ENCODE peak calls at places on chromosomes 11 and 22, in five cellular contexts. H is AG09309, Q is GM12865, P is WERI-Rb-1, L is A549. F is an unnamed sample.

GRCh38 chr22:30675436-30675835 is 7.8 kb upstream of the DUSP18 start:
- DNase-seq in H (no peak), Q (no peak), P (peak), L (no peak), F (no peak)

GRCh38 chr22:25979968-25980367 is 189.3 kb upstream of the SEZ6L start:
- DNase-seq in H (no peak), Q (no peak), P (no peak), L (no peak), F (no peak)

GRCh38 chr11:126474888-126475626 is 119.6 kb downstream of the ST3GAL4 start:
- DNase-seq in H (no peak), Q (no peak), P (no peak), L (no peak), F (no peak)

GRCh38 chr22:29214232-29214631 is 8.5 kb downstream of the EMID1 start:
- DNase-seq in H (no peak), Q (no peak), P (no peak), L (no peak), F (no peak)

GRCh38 chr22:45632791-45633515 is 38.7 kb upstream of the ATXN10 start:
- DNase-seq in H (no peak), Q (no peak), P (no peak), L (no peak), F (no peak)

GRCh38 chr11:76686261-76687079 is 15.9 kb upstream of the LRRC32 start:
- DNase-seq in H (no peak), Q (peak), P (no peak), L (no peak), F (no peak)

GRCh38 chr11:8092587-8093424 is 11.8 kb downstream of the TUB start:
- DNase-seq in H (no peak), Q (peak), P (peak), L (peak), F (no peak)

GRCh38 chr11:20038969-20039368 is 121.3 kb downstream of the DBX1 start:
- DNase-seq in H (no peak), Q (no peak), P (no peak), L (no peak), F (no peak)

GRCh38 chr11:124894606-124895430 is 2.8 kb downstream of the ROBO4 start:
- DNase-seq in H (no peak), Q (no peak), P (no peak), L (no peak), F (no peak)

GRCh38 chr11:45847908-45848316 is 637 bp downstream of the CRY2 start:
- DNase-seq in H (peak), Q (peak), P (peak), L (peak), F (peak)

GRCh38 chr11:74806267-74806666 is 57.6 kb downstream of the RNF169 start:
- DNase-seq in H (no peak), Q (peak), P (no peak), L (peak), F (no peak)

GRCh38 chr22:19678949-19679348 is 35.4 kb upstream of the SEPTIN5 start:
- DNase-seq in H (no peak), Q (no peak), P (no peak), L (no peak), F (no peak)

GRCh38 chr11:74696932-74697687 is 34.1 kb downstream of the CHRDL2 start:
- DNase-seq in H (peak), Q (peak), P (no peak), L (peak), F (peak)

GRCh38 chr11:29780756-29781155 is 236.1 kb downstream of the KCNA4 start:
- DNase-seq in H (no peak), Q (no peak), P (no peak), L (no peak), F (no peak)

GRCh38 chr11:10858505-10859360 is 880 bp upstream of the ZBED5 start:
- DNase-seq in H (no peak), Q (peak), P (peak), L (no peak), F (peak)

GRCh38 chr11:112212290-112212689 is 13.9 kb upstream of the PTS start:
- DNase-seq in H (no peak), Q (no peak), P (no peak), L (no peak), F (no peak)

GRCh38 chr11:45885921-45886721 is 670 bp downstream of the MAPK8IP1 start:
- DNase-seq in H (no peak), Q (no peak), P (peak), L (no peak), F (no peak)

GRCh38 chr11:117072517-117073218 is 25.6 kb downstream of the SIK3 start:
- DNase-seq in H (peak), Q (peak), P (no peak), L (peak), F (no peak)

GRCh38 chr22:27223317-27224177 is 566.2 kb downstream of the MIAT start:
- DNase-seq in H (peak), Q (no peak), P (no peak), L (peak), F (no peak)

GRCh38 chr11:87039371-87039770 is 1.6 kb downstream of the TMEM135 start:
- DNase-seq in H (no peak), Q (no peak), P (no peak), L (no peak), F (no peak)

GRCh38 chr11:127616171-127616570 is 615.6 kb upstream of the KIRREL3 start:
- DNase-seq in H (no peak), Q (no peak), P (no peak), L (no peak), F (no peak)

GRCh38 chr11:8834379-8834778 is 76.6 kb upstream of the AKIP1 start:
- DNase-seq in H (no peak), Q (no peak), P (no peak), L (no peak), F (no peak)

GRCh38 chr11:8262552-8263108 is 1.0 kb downstream of the LMO1 start:
- DNase-seq in H (no peak), Q (peak), P (peak), L (no peak), F (no peak)

GRCh38 chr22:26642465-26643367 is 14.7 kb upstream of the MIAT start:
- DNase-seq in H (no peak), Q (peak), P (no peak), L (no peak), F (no peak)

GRCh38 chr11:60763692-60764369 is 7.2 kb downstream of the MS4A15 start:
- DNase-seq in H (no peak), Q (peak), P (no peak), L (no peak), F (peak)

GRCh38 chr11:129453293-129453721 is 77.7 kb downstream of the BARX2 start:
- DNase-seq in H (no peak), Q (no peak), P (no peak), L (no peak), F (peak)

GRCh38 chr22:47444746-47445065 is 682.3 kb downstream of the TBC1D22A start:
- DNase-seq in H (no peak), Q (no peak), P (no peak), L (no peak), F (no peak)

GRCh38 chr11:112401036-112401769 is 140.5 kb upstream of the PLET1 start:
- DNase-seq in H (no peak), Q (no peak), P (no peak), L (no peak), F (no peak)

GRCh38 chr11:118622376-118623290 is 15.2 kb downstream of the PHLDB1 start:
- DNase-seq in H (no peak), Q (no peak), P (no peak), L (peak), F (peak)
- H3K4me3 ChIP-seq in H (peak), Q (no peak), P (no peak), L (no peak), F (peak)

GRCh38 chr11:58286249-58286648 is 18.2 kb upstream of the OR10W1 start:
- DNase-seq in H (no peak), Q (peak), P (no peak), L (peak), F (no peak)
- TF ChIP-seq CTCF in H (peak), Q (peak), P (peak), L (peak), F (no peak)

GRCh38 chr11:115736146-115736545 is 231.9 kb upstream of the CADM1 start:
- DNase-seq in H (no peak), Q (no peak), P (no peak), L (no peak), F (no peak)
- H3K4me3 ChIP-seq in H (no peak), Q (no peak), P (no peak), L (no peak), F (no peak)

GRCh38 chr11:102664001-102664752 is 39.0 kb upstream of the MMP20 start:
- DNase-seq in H (no peak), Q (peak), P (peak), L (peak), F (no peak)
- TF ChIP-seq CTCF in H (peak), Q (peak), P (peak), L (no peak), F (no peak)

GRCh38 chr22:24208012-24208749 is 26.9 kb downstream of the SUSD2 start:
- DNase-seq in H (peak), Q (no peak), P (no peak), L (peak), F (no peak)
- H3K4me3 ChIP-seq in H (no peak), Q (no peak), P (no peak), L (no peak), F (no peak)

GRCh38 chr22:41245917-41246499 is 5.3 kb upstream of the CHADL start:
- DNase-seq in H (no peak), Q (no peak), P (peak), L (no peak), F (no peak)
- TF ChIP-seq CTCF in H (no peak), Q (no peak), P (peak), L (no peak), F (no peak)

DNA sequence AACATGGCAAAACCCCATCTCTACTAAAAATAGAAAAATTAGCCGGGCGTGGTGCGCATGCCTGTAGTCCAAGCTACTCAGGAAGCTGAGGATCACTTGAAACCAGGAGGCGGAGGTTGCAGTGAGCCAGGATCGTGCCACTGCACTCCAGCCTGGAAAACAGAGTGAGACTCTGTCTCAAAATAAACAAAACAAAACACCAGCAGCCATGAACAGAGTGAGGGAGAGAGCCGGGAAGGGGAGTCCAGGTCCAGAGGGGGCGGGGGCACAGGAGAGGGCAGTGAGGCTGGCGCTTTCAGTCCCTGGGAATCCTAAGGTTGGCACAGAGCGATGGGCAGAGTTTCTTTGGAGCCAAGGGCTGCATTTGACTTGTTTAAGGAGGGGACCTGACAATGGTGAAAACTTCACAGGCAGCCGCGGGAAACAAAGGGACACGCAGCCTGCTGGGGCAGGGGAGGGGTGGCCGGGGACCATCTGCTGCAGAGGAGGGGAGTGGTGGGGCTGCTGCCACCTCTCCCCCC is 2.5 kb downstream of the MFNG start:
- DNase-seq in H (no peak), Q (no peak), P (peak), L (no peak), F (no peak)
- H3K4me3 ChIP-seq in H (no peak), Q (peak), P (peak), L (no peak), F (peak)

GRCh38 chr11:69280994-69281393 is 13.0 kb upstream of the MYEOV start:
- DNase-seq in H (peak), Q (no peak), P (no peak), L (peak), F (no peak)
- TF ChIP-seq CTCF in H (no peak), Q (no peak), P (no peak), L (no peak), F (no peak)